ENCODE peak calls at places on chromosome 10, in eight cellular contexts. P is NCI-H460; O is RKO; B is heart right ventricle; Z is IMR-90; L is Right ventricle myocardium superior; A is posterior vena cava; V is CD8-positive, alpha-beta T cell. J is an unnamed sample.

GRCh38 chr10:124350806-124351205 is 67.9 kb downstream of the OAT start:
- DNase-seq in L (no peak), Z (no peak), A (no peak), P (no peak), V (no peak), O (no peak), B (no peak), J (no peak)

GRCh38 chr10:97858001-97858439 is 8.4 kb downstream of the GOLGA7B start:
- DNase-seq in P (no peak), B (no peak), A (no peak), L (no peak), Z (no peak), V (no peak), O (no peak), J (no peak)

GRCh38 chr10:24240001-24240751 is 31.2 kb downstream of the KIAA1217 start:
- DNase-seq in B (no peak), L (no peak), O (no peak), V (no peak), Z (no peak), A (no peak), P (no peak), J (no peak)

GRCh38 chr10:104293021-104293420 is 24.0 kb downstream of the GSTO2 start:
- DNase-seq in O (no peak), P (peak; percentile 92), B (no peak), A (no peak), L (no peak), V (no peak), Z (peak; percentile 82), J (no peak)

GRCh38 chr10:6023661-6024333 is 38.4 kb downstream of the IL2RA start:
- DNase-seq in O (no peak), V (no peak), Z (no peak), L (no peak), P (no peak), A (no peak), B (no peak), J (no peak)

GRCh38 chr10:2575460-2575859 is 491.9 kb upstream of the PFKP start:
- DNase-seq in V (no peak), O (no peak), A (no peak), B (no peak), L (no peak), P (no peak), Z (no peak), J (no peak)

GRCh38 chr10:48187713-48188541 is 86.6 kb downstream of the FRMPD2 start:
- DNase-seq in Z (no peak), B (no peak), V (no peak), A (no peak), L (no peak), O (no peak), P (no peak), J (no peak)

GRCh38 chr10:123149568-123150228 is 1.8 kb downstream of the HMX2 start:
- DNase-seq in Z (peak; percentile 42), O (no peak), V (peak; percentile 49), B (no peak), L (no peak), A (peak; percentile 84), P (no peak), J (no peak)

GRCh38 chr10:45416603-45417002 is 42.6 kb downstream of the ALOX5 start:
- DNase-seq in P (no peak), B (no peak), L (no peak), A (no peak), Z (no peak), O (no peak), V (no peak), J (no peak)

GRCh38 chr10:17473228-17473950 is 19.0 kb upstream of the ST8SIA6 start:
- DNase-seq in Z (no peak), P (no peak), O (no peak), V (no peak), B (no peak), L (no peak), A (no peak), J (no peak)

GRCh38 chr10:22911889-22912762 is 15.7 kb upstream of the ARMC3 start:
- DNase-seq in P (no peak), A (no peak), L (no peak), O (no peak), V (no peak), B (peak; percentile 6), Z (no peak), J (no peak)

GRCh38 chr10:17003151-17003550 is 126.5 kb downstream of the CUBN start:
- DNase-seq in A (no peak), V (peak; percentile 69), B (no peak), P (no peak), O (no peak), Z (peak; percentile 86), L (no peak), J (peak; percentile 49)

GRCh38 chr10:7915923-7916322 is 97.6 kb downstream of the TAF3 start:
- DNase-seq in A (no peak), Z (peak; percentile 63), P (no peak), O (no peak), L (no peak), B (no peak), V (no peak), J (no peak)

GRCh38 chr10:128664729-128665128 is 538.5 kb upstream of the MKI67 start:
- DNase-seq in P (no peak), Z (no peak), O (no peak), A (no peak), L (no peak), B (no peak), V (no peak), J (no peak)

GRCh38 chr10:109239371-109239770 is 683.9 kb downstream of the XPNPEP1 start:
- DNase-seq in B (no peak), V (no peak), O (no peak), Z (peak; percentile 61), A (no peak), P (no peak), L (no peak), J (no peak)

GRCh38 chr10:78231930-78232329 is 198.3 kb downstream of the RPS24 start:
- DNase-seq in A (peak; percentile 73), P (no peak), B (no peak), V (no peak), O (no peak), Z (no peak), L (peak; percentile 58), J (no peak)

GRCh38 chr10:111774486-111774885 is 409.1 kb downstream of the GPAM start:
- DNase-seq in Z (no peak), B (no peak), P (no peak), A (no peak), O (no peak), V (no peak), L (no peak), J (no peak)

GRCh38 chr10:62384057-62384446 is 9.9 kb downstream of the ZNF365 start:
- DNase-seq in A (no peak), O (peak; percentile 47), Z (peak; percentile 88), V (peak; percentile 22), L (no peak), P (peak; percentile 73), B (no peak), J (peak; percentile 19)

GRCh38 chr10:12807982-12808613 is 193.4 kb downstream of the CCDC3 start:
- DNase-seq in P (no peak), L (no peak), A (no peak), Z (no peak), B (no peak), O (no peak), V (no peak), J (no peak)

GRCh38 chr10:72337039-72337629 is 17.6 kb downstream of the DNAJB12 start:
- DNase-seq in Z (peak; percentile 53), B (peak; percentile 88), A (peak; percentile 95), V (peak; percentile 78), L (peak; percentile 92), O (peak; percentile 54), P (peak; percentile 78), J (peak; percentile 83)

GRCh38 chr10:1964476-1964875 is 227.2 kb upstream of the ADARB2 start:
- DNase-seq in Z (no peak), V (no peak), O (no peak), P (no peak), B (no peak), A (no peak), L (no peak), J (no peak)

GRCh38 chr10:5985029-5985428 is 7.7 kb upstream of the IL15RA start:
- DNase-seq in L (no peak), P (no peak), B (no peak), O (no peak), A (no peak), Z (no peak), V (no peak), J (no peak)

GRCh38 chr10:63586048-63586447 is 64.8 kb downstream of the REEP3 start:
- DNase-seq in L (no peak), B (no peak), A (no peak), V (no peak), Z (no peak), P (no peak), O (no peak), J (no peak)

GRCh38 chr10:90960355-90960814 is 39.5 kb upstream of the ANKRD1 start:
- DNase-seq in L (no peak), P (peak; percentile 26), B (no peak), Z (peak; percentile 89), A (no peak), V (no peak), O (peak; percentile 44), J (no peak)

GRCh38 chr10:124971276-124971675 is 29.4 kb downstream of the ZRANB1 start:
- DNase-seq in P (no peak), B (no peak), A (no peak), L (no peak), O (no peak), V (no peak), Z (no peak), J (no peak)

GRCh38 chr10:77501152-77501845 is 136.3 kb downstream of the KCNMA1 start:
- DNase-seq in B (no peak), Z (peak; percentile 93), O (peak; percentile 63), P (no peak), L (no peak), A (peak; percentile 90), V (no peak), J (no peak)

GRCh38 chr10:109987413-109987812 is 20.4 kb upstream of the ADD3 start:
- DNase-seq in A (no peak), B (no peak), P (no peak), Z (peak; percentile 89), L (no peak), V (no peak), O (peak; percentile 30), J (no peak)

GRCh38 chr10:31215052-31215451 is 104.0 kb upstream of the ZEB1 start:
- DNase-seq in O (no peak), L (no peak), P (no peak), Z (no peak), A (no peak), V (no peak), B (no peak), J (no peak)

GRCh38 chr10:32073128-32073527 is 16.9 kb upstream of the KIF5B start:
- DNase-seq in L (no peak), V (no peak), O (no peak), A (no peak), Z (no peak), P (no peak), B (no peak), J (no peak)

GRCh38 chr10:112173201-112173600 is 10.4 kb downstream of the GPAM start:
- DNase-seq in L (no peak), A (no peak), O (no peak), V (no peak), B (no peak), P (no peak), Z (no peak), J (no peak)

J was measured in K562.